ENCODE peak calls at places on chromosome 5, in eight cellular contexts. O is lower lobe of right lung; X is natural killer cell; M is bronchial epithelial cell; V is CD4-positive, alpha-beta T cell; K is breast epithelium; H is brain microvascular endothelial cell; S is HFFc6. U is an unnamed sample.

GRCh38 chr5:153168226-153168625 is 322.2 kb upstream of the GRIA1 start:
- DNase-seq in M (no peak), K (no peak), H (no peak), O (no peak), X (no peak), V (no peak), S (no peak), U (no peak)

GRCh38 chr5:61397238-61397637 is 65.2 kb downstream of the ZSWIM6 start:
- DNase-seq in S (no peak), O (no peak), K (no peak), V (no peak), X (no peak), H (peak; percentile 20), M (no peak), U (no peak)

GRCh38 chr5:145903113-145903512 is 30.3 kb upstream of the GRXCR2 start:
- DNase-seq in V (no peak), S (no peak), H (no peak), X (no peak), O (no peak), K (no peak), M (peak; percentile 17), U (no peak)

GRCh38 chr5:149855371-149855770 is 89.2 kb downstream of the PDE6A start:
- DNase-seq in S (no peak), K (no peak), X (no peak), V (no peak), M (no peak), O (no peak), H (no peak), U (no peak)

GRCh38 chr5:138459311-138459710 is 6.0 kb upstream of the EGR1 start:
- DNase-seq in O (peak; percentile 59), S (no peak), H (no peak), K (no peak), V (peak; percentile 55), X (peak; percentile 83), M (no peak), U (no peak)

GRCh38 chr5:175501759-175502158 is 23.4 kb downstream of the SFXN1 start:
- DNase-seq in M (no peak), O (no peak), K (no peak), X (no peak), H (no peak), S (no peak), V (no peak), U (no peak)

GRCh38 chr5:53302524-53302923 is 177.9 kb upstream of the FST start:
- DNase-seq in K (no peak), H (no peak), O (no peak), X (no peak), V (no peak), M (no peak), S (peak; percentile 64), U (no peak)

GRCh38 chr5:88675758-88676636 is 207.0 kb downstream of the MEF2C start:
- DNase-seq in M (no peak), S (no peak), K (no peak), X (no peak), O (no peak), V (no peak), H (no peak), U (no peak)

GRCh38 chr5:160333726-160334125 is 21.4 kb upstream of the CCNJL start:
- DNase-seq in V (no peak), M (peak; percentile 80), O (no peak), H (no peak), X (no peak), K (no peak), S (peak; percentile 22), U (no peak)

GRCh38 chr5:172935096-172935495 is 24.1 kb upstream of the RPL26L1 start:
- DNase-seq in X (no peak), K (no peak), H (no peak), V (no peak), S (no peak), O (no peak), M (no peak), U (no peak)

GRCh38 chr5:180313677-180314076 is 21.8 kb upstream of the MAPK9 start:
- DNase-seq in M (peak; percentile 76), H (no peak), S (no peak), X (peak; percentile 49), O (peak; percentile 88), K (no peak), V (peak; percentile 16), U (no peak)

GRCh38 chr5:132419517-132420468 is 50.3 kb downstream of the SLC22A5 start:
- DNase-seq in K (peak; percentile 72), M (peak; percentile 49), O (peak; percentile 80), X (peak; percentile 66), S (peak; percentile 65), V (peak; percentile 49), H (peak; percentile 57), U (peak; percentile 80)

GRCh38 chr5:31918739-31919138 is 255.4 kb downstream of the GOLPH3 start:
- DNase-seq in O (no peak), K (no peak), V (no peak), H (no peak), S (no peak), X (no peak), M (no peak), U (no peak)

GRCh38 chr5:148912714-148913398 is 86.4 kb downstream of the ADRB2 start:
- DNase-seq in S (peak; percentile 99), H (peak; percentile 93), O (no peak), M (peak; percentile 100), X (no peak), V (no peak), K (no peak), U (no peak)

GRCh38 chr5:59246470-59247250 is 646.9 kb downstream of the PDE4D start:
- DNase-seq in V (no peak), X (no peak), H (no peak), M (no peak), O (no peak), K (no peak), S (no peak), U (no peak)

GRCh38 chr5:14405706-14406553 is 175.7 kb upstream of the OTULINL start:
- DNase-seq in H (no peak), S (no peak), X (no peak), O (no peak), M (peak; percentile 38), K (no peak), V (no peak), U (no peak)

GRCh38 chr5:55231476-55232193 is 1.8 kb downstream of the CCNO start:
- DNase-seq in H (no peak), K (no peak), V (no peak), O (peak; percentile 47), X (no peak), M (no peak), S (no peak), U (no peak)

GRCh38 chr5:168793844-168794837 is 215.0 kb upstream of the PANK3 start:
- DNase-seq in V (no peak), H (peak; percentile 23), X (no peak), O (peak; percentile 59), S (peak; percentile 63), M (peak; percentile 5), K (no peak), U (no peak)

GRCh38 chr5:78984611-78985406 is at the start of gene ARSB:
- DNase-seq in S (peak; percentile 75), V (peak; percentile 64), X (peak; percentile 76), H (peak; percentile 78), O (peak; percentile 89), K (peak; percentile 76), M (peak; percentile 67), U (peak; percentile 90)
- TF ChIP-seq CTCF in S (no peak), V (peak; percentile 8), X (no peak), H (peak; percentile 60), O (peak; percentile 43), K (no peak), M (peak; percentile 53), U (no peak)

DNA sequence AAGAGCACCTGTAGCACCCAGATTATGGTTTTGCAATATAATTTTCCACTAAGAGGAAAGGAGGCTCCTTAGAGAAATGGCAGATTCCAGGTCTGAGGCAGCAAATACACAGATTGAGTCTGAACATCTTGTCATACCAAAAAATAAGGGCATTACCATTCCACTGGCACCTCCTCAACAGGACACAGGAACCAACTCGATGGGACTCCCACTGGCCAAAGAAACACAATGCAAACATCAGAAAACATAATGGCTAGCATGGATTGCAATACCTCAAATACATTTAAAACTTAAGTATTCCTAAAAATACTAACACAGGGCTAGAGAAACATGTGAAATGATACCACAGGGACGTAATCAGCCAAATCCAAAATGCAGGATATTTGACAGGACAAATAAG is 12.4 kb upstream of the RANBP17 start:
- DNase-seq in S (no peak), H (no peak), K (no peak), X (no peak), M (peak; percentile 1), V (no peak), O (no peak), U (no peak)
- TF ChIP-seq CTCF in S (no peak), H (peak; percentile 20), K (no peak), X (no peak), M (no peak), V (no peak), O (no peak), U (no peak)

DNA sequence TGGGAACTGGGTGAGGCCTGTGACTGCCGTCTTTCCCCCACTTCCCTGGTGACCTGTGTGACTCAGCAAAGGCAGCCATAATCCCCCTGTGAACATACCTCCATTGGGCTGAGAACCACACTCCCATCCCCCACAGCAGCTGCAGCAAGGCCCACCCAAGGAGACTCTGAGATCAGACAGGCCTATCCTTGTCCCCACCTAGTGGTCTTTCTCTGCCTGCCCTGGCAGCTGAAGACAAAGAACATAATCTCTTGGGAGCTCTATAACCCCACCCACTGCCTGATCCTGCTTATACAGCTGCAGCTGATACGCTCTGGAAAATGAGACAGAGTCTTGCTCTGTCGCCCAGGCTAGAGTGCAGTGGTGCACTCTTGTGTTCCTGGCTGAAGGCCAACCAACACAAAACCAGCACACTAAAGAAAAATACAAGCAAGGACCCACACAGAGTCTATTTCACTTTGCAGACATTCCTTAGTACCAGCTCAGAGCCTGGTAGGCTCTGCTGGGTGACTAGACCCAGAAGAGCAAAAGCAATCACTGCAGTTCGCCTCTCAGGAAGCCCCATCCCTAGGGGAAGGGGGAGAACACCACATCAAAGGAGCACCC is 106.7 kb downstream of the MCTP1 start:
- DNase-seq in H (peak; percentile 85), M (no peak), K (no peak), V (no peak), X (no peak), S (no peak), O (no peak), U (no peak)
- TF ChIP-seq CTCF in H (peak; percentile 85), M (no peak), K (no peak), V (no peak), X (no peak), S (no peak), O (no peak), U (peak; percentile 56)

DNA sequence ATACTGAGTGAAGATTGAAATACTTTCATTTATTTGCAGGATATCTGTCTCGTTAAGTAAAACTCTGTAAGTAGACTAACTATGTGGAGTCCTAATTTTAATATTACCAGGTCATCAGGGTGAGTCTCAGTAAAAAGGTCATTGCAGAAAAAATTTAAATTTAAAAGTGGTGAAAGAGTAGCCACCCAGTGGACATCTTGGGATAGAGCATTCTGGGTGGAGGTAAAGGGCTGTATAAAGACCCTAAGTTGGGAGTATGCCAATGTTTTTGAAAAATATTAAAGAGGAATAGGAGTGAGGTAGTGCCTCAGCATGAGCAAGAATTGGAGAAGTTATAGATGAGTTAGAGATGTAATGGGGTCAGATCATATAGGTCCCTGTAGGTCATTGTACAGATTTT is 145.5 kb downstream of the HMHB1 start:
- DNase-seq in S (no peak), K (no peak), O (no peak), V (no peak), M (no peak), H (no peak), X (no peak), U (no peak)
- TF ChIP-seq CTCF in S (peak; percentile 77), K (no peak), O (no peak), V (peak; percentile 25), M (peak; percentile 30), H (peak; percentile 62), X (no peak), U (peak; percentile 68)

U was measured in type B pancreatic cell.